ENCODE peak calls at places on chromosomes 12 and 14, in five cellular contexts. V is activated T-helper 1 cell treated with anti-CD3 and anti-CD28 coated beads, Interleukin-2, amount 50 U/mL, for 16 hours; Z is GM03348; C is left kidney; P is HuH-7.5. U is an unnamed sample.

GRCh38 chr12:132284618-132285310 is 44.6 kb downstream of the GALNT9 start:
- DNase-seq in V (no peak), Z (peak), C (no peak), P (no peak), U (no peak)

GRCh38 chr14:48560421-48560820 is 885.0 kb upstream of the MDGA2 start:
- DNase-seq in V (no peak), Z (no peak), C (no peak), P (no peak), U (no peak)

GRCh38 chr12:95944108-95944704 is 1.1 kb downstream of the AMDHD1 start:
- DNase-seq in V (no peak), Z (no peak), C (no peak), P (no peak), U (no peak)

GRCh38 chr12:70443274-70443673 is 77.2 kb downstream of the KCNMB4 start:
- DNase-seq in V (no peak), Z (no peak), C (no peak), P (no peak), U (no peak)

GRCh38 chr14:90819734-90820393 is 3.6 kb upstream of the TTC7B start:
- DNase-seq in V (no peak), Z (no peak), C (peak), P (no peak), U (no peak)

GRCh38 chr12:98741229-98741614 is 96.1 kb downstream of the APAF1 start:
- DNase-seq in V (no peak), Z (no peak), C (no peak), P (no peak), U (no peak)

GRCh38 chr12:31589896-31590729 is 823 bp downstream of the DENND5B start:
- DNase-seq in V (no peak), Z (peak), C (peak), P (peak), U (peak)

GRCh38 chr14:98382662-98383061 is 889.3 kb downstream of the BCL11B start:
- DNase-seq in V (no peak), Z (no peak), C (no peak), P (no peak), U (no peak)

GRCh38 chr14:99961826-99962518 is 103.2 kb upstream of the EVL start:
- DNase-seq in V (no peak), Z (no peak), C (no peak), P (no peak), U (no peak)

GRCh38 chr12:131095826-131096680 is 142.3 kb downstream of the ADGRD1 start:
- DNase-seq in V (no peak), Z (no peak), C (no peak), P (no peak), U (no peak)

GRCh38 chr12:12979151-12979550 is 20.9 kb downstream of the HEBP1 start:
- DNase-seq in V (no peak), Z (no peak), C (no peak), P (no peak), U (no peak)

GRCh38 chr12:65648461-65648860 is 175.8 kb upstream of the HMGA2 start:
- DNase-seq in V (no peak), Z (no peak), C (no peak), P (no peak), U (no peak)

GRCh38 chr12:27549801-27550652 is 26.0 kb downstream of the PPFIBP1 start:
- DNase-seq in V (no peak), Z (peak), C (peak), P (peak), U (peak)

GRCh38 chr14:32224731-32225377 is 21.8 kb upstream of the RNU6-8 start:
- DNase-seq in V (no peak), Z (peak), C (peak), P (peak), U (no peak)

GRCh38 chr12:6276936-6277615 is 33.4 kb upstream of the PLEKHG6 start:
- DNase-seq in V (no peak), Z (no peak), C (no peak), P (no peak), U (no peak)

GRCh38 chr14:92500491-92500941 is 13.1 kb upstream of the RIN3 start:
- DNase-seq in V (no peak), Z (no peak), C (no peak), P (no peak), U (peak)

GRCh38 chr12:104121001-104121400 is 17.0 kb downstream of the NFYB start:
- DNase-seq in V (no peak), Z (peak), C (no peak), P (no peak), U (no peak)

GRCh38 chr12:119715268-119715620 is 47.3 kb downstream of the PRKAB1 start:
- DNase-seq in V (no peak), Z (no peak), C (no peak), P (no peak), U (no peak)

GRCh38 chr14:93402951-93403350 is 27.8 kb upstream of the UNC79 start:
- DNase-seq in V (no peak), Z (no peak), C (no peak), P (no peak), U (no peak)

GRCh38 chr12:46382425-46382973 is 9.9 kb upstream of the SLC38A2 start:
- DNase-seq in V (no peak), Z (no peak), C (no peak), P (no peak), U (no peak)

GRCh38 chr12:54232790-54233189 is 44.0 kb upstream of the SMUG1 start:
- DNase-seq in V (no peak), Z (peak), C (no peak), P (no peak), U (no peak)

GRCh38 chr12:75656650-75657049 is 145.2 kb upstream of the KRR1 start:
- DNase-seq in V (no peak), Z (peak), C (no peak), P (no peak), U (no peak)

GRCh38 chr12:52351196-52352059 is 15.9 kb downstream of the KRT85 start:
- DNase-seq in V (peak), Z (no peak), C (no peak), P (no peak), U (peak)

GRCh38 chr12:52349196-52349595 is 18.1 kb downstream of the KRT85 start:
- DNase-seq in V (no peak), Z (no peak), C (peak), P (no peak), U (no peak)

GRCh38 chr12:52675301-52675701 is 4.9 kb downstream of the KRT1 start:
- DNase-seq in V (no peak), Z (no peak), C (no peak), P (no peak), U (no peak)

GRCh38 chr12:120015313-120015712 is 26.3 kb downstream of the BICDL1 start:
- DNase-seq in V (no peak), Z (no peak), C (no peak), P (no peak), U (no peak)

GRCh38 chr14:99150236-99150635 is 121.8 kb downstream of the BCL11B start:
- DNase-seq in V (no peak), Z (no peak), C (no peak), P (no peak), U (no peak)

GRCh38 chr12:95460901-95461300 is 13.1 kb upstream of the METAP2 start:
- DNase-seq in V (no peak), Z (no peak), C (no peak), P (no peak), U (no peak)

GRCh38 chr12:109968032-109968420 is 28.1 kb downstream of the GIT2 start:
- DNase-seq in V (no peak), Z (no peak), C (no peak), P (no peak), U (no peak)

GRCh38 chr12:52524898-52525591 is 4.9 kb upstream of the KRT5 start:
- DNase-seq in V (no peak), Z (no peak), C (no peak), P (no peak), U (no peak)

U was measured in Right ventricle myocardium superior.